ENCODE peak calls at places on chromosomes 16 and 17, in nine cellular contexts. One of them, this sample, is unnamed.

GRCh38 chr16:87132361-87133014 is 184.7 kb downstream of the C16orf95 start:
- DNase-seq in EL: peak; percentile 75
- DNase-seq in spleen: no peak
- DNase-seq in neural progenitor cell: peak; percentile 88
- DNase-seq in tibial nerve: peak; percentile 75
- DNase-seq in stimulated activated CD8-positive, alpha-beta memory T cell treated with anti-CD3 and anti-CD28 coated beads, Interleukin-4, amount 100 ng/mL, for 48 hours: no peak
- DNase-seq in hypothalamus: no peak
- DNase-seq in AG04450: peak; percentile 8
- DNase-seq in MCF 10A: no peak
- DNase-seq in this sample: no peak

GRCh38 chr17:10649031-10649430 is 8.1 kb downstream of the MYH3 start:
- DNase-seq in EL: peak; percentile 49
- DNase-seq in spleen: no peak
- DNase-seq in neural progenitor cell: no peak
- DNase-seq in tibial nerve: no peak
- DNase-seq in stimulated activated CD8-positive, alpha-beta memory T cell treated with anti-CD3 and anti-CD28 coated beads, Interleukin-4, amount 100 ng/mL, for 48 hours: no peak
- DNase-seq in hypothalamus: no peak
- DNase-seq in AG04450: no peak
- DNase-seq in MCF 10A: no peak
- DNase-seq in this sample: no peak

GRCh38 chr16:67873435-67874146 is 739 bp downstream of the EDC4 start:
- DNase-seq in EL: no peak
- DNase-seq in spleen: no peak
- DNase-seq in neural progenitor cell: no peak
- DNase-seq in tibial nerve: no peak
- DNase-seq in stimulated activated CD8-positive, alpha-beta memory T cell treated with anti-CD3 and anti-CD28 coated beads, Interleukin-4, amount 100 ng/mL, for 48 hours: no peak
- DNase-seq in hypothalamus: no peak
- DNase-seq in AG04450: no peak
- DNase-seq in MCF 10A: no peak
- DNase-seq in this sample: no peak

GRCh38 chr17:4003501-4004421 is 39.5 kb upstream of the ATP2A3 start:
- DNase-seq in EL: no peak
- DNase-seq in spleen: peak; percentile 82
- DNase-seq in neural progenitor cell: peak; percentile 43
- DNase-seq in tibial nerve: no peak
- DNase-seq in stimulated activated CD8-positive, alpha-beta memory T cell treated with anti-CD3 and anti-CD28 coated beads, Interleukin-4, amount 100 ng/mL, for 48 hours: peak; percentile 22
- DNase-seq in hypothalamus: no peak
- DNase-seq in AG04450: no peak
- DNase-seq in MCF 10A: no peak
- DNase-seq in this sample: no peak

GRCh38 chr17:7842380-7842949 is 8.4 kb downstream of the KDM6B start:
- DNase-seq in EL: peak; percentile 93
- DNase-seq in spleen: peak; percentile 96
- DNase-seq in neural progenitor cell: peak; percentile 45
- DNase-seq in tibial nerve: no peak
- DNase-seq in stimulated activated CD8-positive, alpha-beta memory T cell treated with anti-CD3 and anti-CD28 coated beads, Interleukin-4, amount 100 ng/mL, for 48 hours: peak; percentile 96
- DNase-seq in hypothalamus: peak; percentile 74
- DNase-seq in AG04450: peak; percentile 81
- DNase-seq in MCF 10A: peak; percentile 68
- DNase-seq in this sample: no peak

GRCh38 chr17:4204190-4204589 is 59.6 kb downstream of the ANKFY1 start:
- DNase-seq in EL: no peak
- DNase-seq in spleen: no peak
- DNase-seq in neural progenitor cell: no peak
- DNase-seq in tibial nerve: no peak
- DNase-seq in stimulated activated CD8-positive, alpha-beta memory T cell treated with anti-CD3 and anti-CD28 coated beads, Interleukin-4, amount 100 ng/mL, for 48 hours: no peak
- DNase-seq in hypothalamus: no peak
- DNase-seq in AG04450: no peak
- DNase-seq in MCF 10A: no peak
- DNase-seq in this sample: no peak

GRCh38 chr17:39114744-39115534 is 36.5 kb downstream of the PLXDC1 start:
- DNase-seq in EL: peak; percentile 65
- DNase-seq in spleen: no peak
- DNase-seq in neural progenitor cell: no peak
- DNase-seq in tibial nerve: no peak
- DNase-seq in stimulated activated CD8-positive, alpha-beta memory T cell treated with anti-CD3 and anti-CD28 coated beads, Interleukin-4, amount 100 ng/mL, for 48 hours: no peak
- DNase-seq in hypothalamus: no peak
- DNase-seq in AG04450: no peak
- DNase-seq in MCF 10A: no peak
- DNase-seq in this sample: no peak

GRCh38 chr17:15651583-15652110 is 32.1 kb upstream of the FBXW10B start:
- DNase-seq in EL: peak; percentile 100
- DNase-seq in spleen: peak; percentile 90
- DNase-seq in neural progenitor cell: peak; percentile 75
- DNase-seq in tibial nerve: peak; percentile 88
- DNase-seq in stimulated activated CD8-positive, alpha-beta memory T cell treated with anti-CD3 and anti-CD28 coated beads, Interleukin-4, amount 100 ng/mL, for 48 hours: peak; percentile 43
- DNase-seq in hypothalamus: peak; percentile 76
- DNase-seq in AG04450: peak; percentile 95
- DNase-seq in MCF 10A: peak; percentile 99
- DNase-seq in this sample: peak; percentile 89

GRCh38 chr17:30104575-30105339 is 11.9 kb upstream of the NSRP1 start:
- DNase-seq in EL: peak; percentile 83
- DNase-seq in spleen: peak; percentile 88
- DNase-seq in neural progenitor cell: peak; percentile 95
- DNase-seq in tibial nerve: peak; percentile 53
- DNase-seq in stimulated activated CD8-positive, alpha-beta memory T cell treated with anti-CD3 and anti-CD28 coated beads, Interleukin-4, amount 100 ng/mL, for 48 hours: peak; percentile 82
- DNase-seq in hypothalamus: peak; percentile 50
- DNase-seq in AG04450: peak; percentile 41
- DNase-seq in MCF 10A: peak; percentile 80
- DNase-seq in this sample: peak; percentile 44

GRCh38 chr16:21097151-21097550 is 53.5 kb downstream of the DNAH3 start:
- DNase-seq in EL: peak; percentile 73
- DNase-seq in spleen: no peak
- DNase-seq in neural progenitor cell: no peak
- DNase-seq in tibial nerve: no peak
- DNase-seq in stimulated activated CD8-positive, alpha-beta memory T cell treated with anti-CD3 and anti-CD28 coated beads, Interleukin-4, amount 100 ng/mL, for 48 hours: no peak
- DNase-seq in hypothalamus: no peak
- DNase-seq in AG04450: no peak
- DNase-seq in MCF 10A: no peak
- DNase-seq in this sample: no peak

GRCh38 chr17:1890758-1891450 is 61.1 kb downstream of the RPA1 start:
- DNase-seq in EL: no peak
- DNase-seq in spleen: no peak
- DNase-seq in neural progenitor cell: no peak
- DNase-seq in tibial nerve: no peak
- DNase-seq in stimulated activated CD8-positive, alpha-beta memory T cell treated with anti-CD3 and anti-CD28 coated beads, Interleukin-4, amount 100 ng/mL, for 48 hours: no peak
- DNase-seq in hypothalamus: no peak
- DNase-seq in AG04450: no peak
- DNase-seq in MCF 10A: no peak
- DNase-seq in this sample: no peak

This sample was measured in epithelial cell of proximal tubule.